ENCODE peak calls at places on chromosome 13, in ten cellular contexts. Z is NCI-H2171; L is cardiac muscle cell; C is HTR-8/SVneo; R is uterus; H is mucosa of gallbladder; N is EL; O is stimulated activated CD4-positive, alpha-beta T cell treated with anti-CD3 and anti-CD28 coated beads, Interleukin-4, amount 100 ng/mL, for 48 hours; F is dermis blood vessel endothelial cell; E is activated CD8-positive, alpha-beta memory T cell treated with anti-CD3 and anti-CD28 coated beads, Interleukin-2, amount 10 ng/mL, durations not matched to agents 7 days and 5 days. S is an unnamed sample.

GRCh38 chr13:109509154-109509905 is 277.1 kb downstream of the IRS2 start:
- DNase-seq in Z (no peak), O (no peak), E (no peak), L (peak), F (no peak), N (peak), C (no peak), H (no peak), R (no peak), S (no peak)

GRCh38 chr13:80359459-80360297 is 18.8 kb upstream of the SPRY2 start:
- DNase-seq in O (no peak), R (no peak), L (peak), Z (no peak), F (peak), C (no peak), H (no peak), N (no peak), E (no peak), S (peak)

GRCh38 chr13:90592943-90593342 is 754.5 kb upstream of the MIR17HG start:
- DNase-seq in C (no peak), E (no peak), H (no peak), O (no peak), F (no peak), L (no peak), N (no peak), R (no peak), Z (no peak), S (no peak)

GRCh38 chr13:102317593-102317992 is 84.3 kb downstream of the FGF14 start:
- DNase-seq in Z (no peak), R (peak), L (peak), O (no peak), N (no peak), C (no peak), E (no peak), F (no peak), H (peak), S (no peak)

GRCh38 chr13:30172593-30173300 is 134.6 kb downstream of the KATNAL1 start:
- DNase-seq in E (no peak), N (peak), H (no peak), R (peak), O (no peak), L (no peak), Z (no peak), C (no peak), F (no peak), S (no peak)

GRCh38 chr13:94860981-94861407 is 148.6 kb upstream of the SOX21 start:
- DNase-seq in L (peak), N (peak), C (no peak), Z (no peak), F (peak), H (no peak), R (no peak), E (no peak), O (no peak), S (no peak)

GRCh38 chr13:23674795-23675640 is 104.8 kb downstream of the TNFRSF19 start:
- DNase-seq in O (no peak), E (no peak), H (no peak), C (no peak), Z (no peak), N (peak), R (no peak), L (peak), F (no peak), S (no peak)

GRCh38 chr13:30804474-30804873 is 69.1 kb downstream of the ALOX5AP start:
- DNase-seq in L (no peak), O (no peak), E (no peak), F (no peak), N (no peak), C (no peak), Z (no peak), R (no peak), H (no peak), S (no peak)

GRCh38 chr13:30615851-30616311 is 1.8 kb upstream of the USPL1 start:
- DNase-seq in C (no peak), H (no peak), O (no peak), Z (no peak), L (peak), E (no peak), N (peak), F (peak), R (no peak), S (no peak)

GRCh38 chr13:98143601-98144500 is 957 bp downstream of the FARP1 start:
- DNase-seq in L (peak), R (peak), E (no peak), O (no peak), C (no peak), F (peak), N (peak), H (no peak), Z (no peak), S (no peak)

GRCh38 chr13:90336507-90336906 is 1011.0 kb upstream of the MIR17HG start:
- DNase-seq in F (no peak), Z (no peak), O (no peak), L (no peak), H (no peak), R (no peak), C (no peak), E (no peak), N (no peak), S (no peak)

GRCh38 chr13:103799028-103799427 is 732.8 kb upstream of the SLC10A2 start:
- DNase-seq in O (no peak), F (no peak), Z (no peak), C (no peak), E (no peak), N (no peak), H (no peak), R (no peak), L (no peak), S (no peak)

GRCh38 chr13:69970521-69970920 is 137.1 kb upstream of the ATXN8OS start:
- DNase-seq in H (no peak), F (no peak), Z (no peak), L (peak), C (no peak), N (no peak), O (no peak), E (no peak), R (no peak), S (no peak)

GRCh38 chr13:100619940-100620339 is 31.4 kb upstream of the GGACT start:
- DNase-seq in O (no peak), C (no peak), E (no peak), L (no peak), N (no peak), F (no peak), Z (no peak), H (no peak), R (no peak), S (no peak)